ENCODE peak calls at places on chromosomes 1 and 21, in six cellular contexts. H is mucosa of descending colon, F is left ventricle myocardium inferior, B is AG09309, Y is omental fat pad, I is ascending aorta. D is an unnamed sample.

GRCh38 chr1:1554926-1555915 is 14.8 kb upstream of the TMEM240 start:
- DNase-seq in H (no peak), F (no peak), B (no peak), Y (no peak), I (no peak), D (no peak)

GRCh38 chr1:118084400-118084799 is 100.6 kb downstream of the SPAG17 start:
- DNase-seq in H (no peak), F (no peak), B (no peak), Y (no peak), I (no peak), D (no peak)

GRCh38 chr1:63004868-63005267 is 220.9 kb downstream of the ATG4C start:
- DNase-seq in H (no peak), F (no peak), B (no peak), Y (no peak), I (no peak), D (peak)

GRCh38 chr1:183472488-183473285 is at the start of gene SMG7:
- DNase-seq in H (peak), F (peak), B (no peak), Y (peak), I (no peak), D (peak)

GRCh38 chr1:212852105-212852688 is 4.7 kb upstream of the SPATA45 start:
- DNase-seq in H (no peak), F (no peak), B (no peak), Y (no peak), I (no peak), D (no peak)

GRCh38 chr21:32350211-32350980 is 42.4 kb downstream of the URB1 start:
- DNase-seq in H (no peak), F (no peak), B (no peak), Y (no peak), I (no peak), D (no peak)

GRCh38 chr1:178796013-178796412 is 71.0 kb downstream of the RALGPS2 start:
- DNase-seq in H (no peak), F (no peak), B (no peak), Y (no peak), I (no peak), D (no peak)

GRCh38 chr1:182110635-182111034 is 49.1 kb upstream of the ZNF648 start:
- DNase-seq in H (no peak), F (no peak), B (no peak), Y (no peak), I (no peak), D (no peak)

GRCh38 chr1:36605942-36606690 is 123.4 kb upstream of the CSF3R start:
- DNase-seq in H (no peak), F (no peak), B (no peak), Y (no peak), I (no peak), D (no peak)

GRCh38 chr1:12052997-12053686 is 10.0 kb upstream of the TNFRSF8 start:
- DNase-seq in H (no peak), F (peak), B (no peak), Y (no peak), I (peak), D (no peak)

GRCh38 chr1:19975423-19976193 is 3.8 kb downstream of the PLA2G2A start:
- DNase-seq in H (no peak), F (no peak), B (no peak), Y (no peak), I (no peak), D (no peak)
- TF ChIP-seq CTCF in H (no peak), F (no peak), B (no peak), Y (no peak), I (no peak), D (no peak)

GRCh38 chr1:159000070-159000409 is 9.7 kb upstream of the IFI16 start:
- DNase-seq in H (no peak), F (no peak), B (no peak), Y (no peak), I (no peak), D (no peak)

GRCh38 chr1:158998037-158998780 is 11.5 kb upstream of the IFI16 start:
- DNase-seq in H (no peak), F (no peak), B (no peak), Y (no peak), I (no peak), D (no peak)

GRCh38 chr1:158998781-158999161 is 10.9 kb upstream of the IFI16 start:
- DNase-seq in H (peak), F (peak), B (no peak), Y (no peak), I (no peak), D (no peak)

GRCh38 chr1:159000627-159001026 is 9.1 kb upstream of the IFI16 start:
- DNase-seq in H (peak), F (peak), B (peak), Y (peak), I (peak), D (no peak)

GRCh38 chr1:158999301-159000069 is 10.2 kb upstream of the IFI16 start:
- DNase-seq in H (peak), F (peak), B (peak), Y (peak), I (peak), D (no peak)
- TF ChIP-seq CTCF in H (no peak), F (no peak), B (no peak), Y (no peak), I (no peak), D (no peak)

GRCh38 chr1:235229868-235230267 is 68.8 kb upstream of the RBM34 start:
- DNase-seq in H (no peak), F (no peak), B (no peak), Y (no peak), I (no peak), D (no peak)
- TF ChIP-seq CTCF in H (no peak), F (no peak), B (no peak), Y (no peak), I (no peak), D (no peak)

GRCh38 chr1:32025515-32025914 is 11.8 kb downstream of the KHDRBS1 start:
- DNase-seq in H (no peak), F (no peak), B (no peak), Y (no peak), I (no peak), D (no peak)

GRCh38 chr1:32028746-32029145 is 15.1 kb downstream of the KHDRBS1 start:
- DNase-seq in H (no peak), F (no peak), B (no peak), Y (no peak), I (no peak), D (no peak)

GRCh38 chr1:32020338-32020737 is 6.7 kb downstream of the KHDRBS1 start:
- DNase-seq in H (no peak), F (no peak), B (no peak), Y (no peak), I (no peak), D (no peak)

GRCh38 chr1:32023351-32023750 is 9.7 kb downstream of the KHDRBS1 start:
- DNase-seq in H (no peak), F (no peak), B (no peak), Y (no peak), I (no peak), D (no peak)
- TF ChIP-seq CTCF in H (no peak), F (no peak), B (no peak), Y (no peak), I (no peak), D (no peak)

GRCh38 chr21:42669069-42669468 is 15.6 kb downstream of the PDE9A start:
- DNase-seq in H (no peak), F (peak), B (no peak), Y (no peak), I (no peak), D (peak)
- TF ChIP-seq CTCF in H (no peak), F (peak), B (no peak), Y (no peak), I (no peak), D (no peak)

DNA sequence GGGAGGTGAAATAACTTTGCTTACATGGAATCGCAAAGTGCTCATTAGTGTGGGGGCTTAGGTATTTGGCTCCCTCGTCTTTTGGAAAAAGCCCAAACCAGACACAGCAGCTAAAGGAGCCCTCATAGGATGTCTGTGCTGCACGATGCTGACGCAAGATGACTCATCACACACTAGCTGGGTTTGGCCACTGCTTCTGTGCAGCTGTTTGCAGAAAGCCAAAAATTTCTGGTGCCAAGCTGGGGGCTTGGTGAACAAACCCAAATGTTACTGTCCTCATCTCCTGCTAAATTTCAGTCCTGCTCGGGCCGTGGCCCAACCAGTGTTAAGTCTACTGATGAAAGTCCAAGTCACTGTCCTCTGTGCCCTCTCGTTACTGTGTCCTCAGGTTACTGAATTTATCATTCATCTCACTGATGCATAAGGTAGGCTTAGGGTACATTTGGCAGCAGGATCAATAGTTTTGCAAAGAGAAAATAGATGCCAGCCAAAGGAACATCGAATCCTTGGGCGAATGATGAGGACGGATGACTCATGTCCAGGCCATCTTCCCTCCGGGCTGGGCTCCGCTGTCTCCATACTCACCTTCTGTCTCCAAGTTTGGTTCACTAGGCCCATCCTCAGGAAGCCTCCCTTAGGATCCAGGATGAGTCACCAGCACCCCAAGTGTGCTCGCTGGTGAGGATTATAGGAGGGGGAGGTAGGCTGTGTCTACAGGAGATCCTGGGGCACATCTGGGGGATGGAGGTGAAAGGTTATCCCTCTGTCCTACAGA is 177.7 kb downstream of the ADSS2 start:
- DNase-seq in H (no peak), F (peak), B (peak), Y (peak), I (peak), D (no peak)
- TF ChIP-seq CTCF in H (no peak), F (no peak), B (no peak), Y (no peak), I (no peak), D (no peak)

DNA sequence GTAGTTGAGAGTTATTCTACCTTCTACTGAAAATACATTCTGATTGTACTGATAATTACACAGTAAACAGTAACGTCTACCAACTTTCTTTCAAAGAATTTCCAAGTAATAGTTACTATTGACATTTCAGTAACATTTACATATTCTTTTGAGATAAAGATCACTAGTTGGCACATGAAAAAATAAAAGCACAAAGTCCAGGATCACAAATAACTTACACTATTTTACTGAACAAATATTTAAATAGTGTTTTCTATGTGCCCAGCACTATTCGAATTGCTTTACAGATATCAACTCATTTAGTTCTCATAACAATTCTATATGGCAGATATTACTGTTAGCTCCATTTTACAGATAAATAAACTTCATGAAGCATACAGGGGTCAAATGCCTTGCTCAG is 126.4 kb downstream of the TTLL7 start:
- DNase-seq in H (no peak), F (no peak), B (no peak), Y (no peak), I (no peak), D (no peak)
- TF ChIP-seq CTCF in H (no peak), F (no peak), B (no peak), Y (no peak), I (no peak), D (no peak)

GRCh38 chr1:34367954-34368353 is 191.2 kb downstream of the C1orf94 start:
- DNase-seq in H (no peak), F (no peak), B (no peak), Y (no peak), I (no peak), D (no peak)

GRCh38 chr1:34366875-34367624 is 190.3 kb downstream of the C1orf94 start:
- DNase-seq in H (no peak), F (no peak), B (no peak), Y (no peak), I (no peak), D (no peak)

GRCh38 chr1:34364376-34364775 is 187.7 kb downstream of the C1orf94 start:
- DNase-seq in H (no peak), F (no peak), B (no peak), Y (no peak), I (no peak), D (no peak)

GRCh38 chr1:34362949-34363348 is 186.2 kb downstream of the C1orf94 start:
- DNase-seq in H (no peak), F (no peak), B (no peak), Y (no peak), I (no peak), D (no peak)

DNA sequence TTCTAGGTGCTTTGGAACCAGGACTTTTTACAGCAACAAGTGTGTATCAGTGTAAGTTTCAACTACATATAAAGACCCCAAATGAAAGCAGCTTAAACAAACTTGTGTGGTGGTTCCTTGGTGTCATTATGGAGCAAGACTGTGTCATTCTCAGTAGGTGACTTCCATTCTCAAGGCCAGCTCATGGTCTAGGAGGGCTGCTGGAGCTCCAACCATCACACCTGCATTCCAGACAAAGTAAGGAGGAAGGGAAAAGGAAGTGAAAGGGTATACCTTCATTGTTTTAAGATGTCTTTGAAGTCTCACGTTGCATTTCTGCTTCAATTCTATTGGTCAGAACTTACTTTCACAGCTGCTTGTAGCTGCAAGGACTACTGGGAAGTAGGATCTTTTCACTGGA is 188.6 kb downstream of the C1orf94 start:
- DNase-seq in H (no peak), F (no peak), B (no peak), Y (no peak), I (no peak), D (no peak)
- TF ChIP-seq CTCF in H (no peak), F (no peak), B (no peak), Y (no peak), I (no peak), D (no peak)

GRCh38 chr1:27368872-27369703 is 2.3 kb upstream of the MAP3K6 start:
- DNase-seq in H (no peak), F (no peak), B (no peak), Y (no peak), I (no peak), D (no peak)
- TF ChIP-seq CTCF in H (no peak), F (peak), B (peak), Y (no peak), I (peak), D (peak)

GRCh38 chr1:15951341-15952153 is 24.4 kb downstream of the ZBTB17 start:
- DNase-seq in H (no peak), F (no peak), B (no peak), Y (no peak), I (no peak), D (no peak)
- TF ChIP-seq CTCF in H (no peak), F (no peak), B (no peak), Y (no peak), I (no peak), D (no peak)